ENCODE peak calls at places on chromosome 21, in five cellular contexts. One of them, this sample, is unnamed.

GRCh38 chr21:44578371-44579055 is 1.9 kb downstream of the KRTAP10-5 start:
- DNase-seq in Ammon's horn: no peak
- DNase-seq in Kasumi-1: no peak
- DNase-seq in amniotic stem cell: no peak
- DNase-seq in T47D: no peak
- DNase-seq in this sample: no peak

GRCh38 chr21:45153358-45154318 is 79.3 kb downstream of the ADARB1 start:
- DNase-seq in amniotic stem cell: no peak
- DNase-seq in T47D: no peak
- DNase-seq in Ammon's horn: no peak
- DNase-seq in Kasumi-1: peak; percentile 16
- DNase-seq in this sample: no peak

GRCh38 chr21:29376556-29376955 is 77.8 kb downstream of the BACH1 start:
- DNase-seq in T47D: no peak
- DNase-seq in Kasumi-1: peak; percentile 49
- DNase-seq in Ammon's horn: peak; percentile 8
- DNase-seq in amniotic stem cell: no peak
- DNase-seq in this sample: no peak

GRCh38 chr21:45432575-45433255 is 27.8 kb downstream of the COL18A1 start:
- DNase-seq in Ammon's horn: no peak
- DNase-seq in amniotic stem cell: peak; percentile 3
- DNase-seq in T47D: no peak
- DNase-seq in Kasumi-1: no peak
- DNase-seq in this sample: no peak

GRCh38 chr21:16908087-16908486 is 604.8 kb upstream of the CXADR start:
- DNase-seq in amniotic stem cell: no peak
- DNase-seq in Ammon's horn: peak; percentile 62
- DNase-seq in Kasumi-1: no peak
- DNase-seq in T47D: no peak
- DNase-seq in this sample: peak; percentile 55

GRCh38 chr21:39484711-39485264 is 33.0 kb downstream of the SH3BGR start:
- DNase-seq in Ammon's horn: no peak
- DNase-seq in Kasumi-1: no peak
- DNase-seq in amniotic stem cell: peak; percentile 33
- DNase-seq in T47D: no peak
- DNase-seq in this sample: no peak

GRCh38 chr21:18716578-18717138 is 313.1 kb upstream of the TMPRSS15 start:
- DNase-seq in T47D: no peak
- DNase-seq in Kasumi-1: no peak
- DNase-seq in amniotic stem cell: no peak
- DNase-seq in Ammon's horn: no peak
- DNase-seq in this sample: no peak

GRCh38 chr21:41635874-41636273 is 127.9 kb upstream of the TMPRSS2 start:
- DNase-seq in Ammon's horn: no peak
- DNase-seq in T47D: no peak
- DNase-seq in amniotic stem cell: no peak
- DNase-seq in Kasumi-1: no peak
- DNase-seq in this sample: no peak

GRCh38 chr21:45278156-45278911 is 9.4 kb downstream of the POFUT2 start:
- DNase-seq in T47D: no peak
- DNase-seq in Kasumi-1: no peak
- DNase-seq in amniotic stem cell: no peak
- DNase-seq in Ammon's horn: no peak
- DNase-seq in this sample: no peak

GRCh38 chr21:30680586-30680985 is 37.9 kb downstream of the KRTAP20-3 start:
- DNase-seq in Ammon's horn: no peak
- DNase-seq in T47D: no peak
- DNase-seq in amniotic stem cell: no peak
- DNase-seq in Kasumi-1: no peak
- DNase-seq in this sample: no peak

GRCh38 chr21:37970548-37970947 is 54.3 kb upstream of the KCNJ6 start:
- DNase-seq in Kasumi-1: no peak
- DNase-seq in T47D: no peak
- DNase-seq in Ammon's horn: no peak
- DNase-seq in amniotic stem cell: no peak
- DNase-seq in this sample: no peak

GRCh38 chr21:26840912-26841311 is 4.3 kb downstream of the ADAMTS1 start:
- DNase-seq in Ammon's horn: peak; percentile 23
- DNase-seq in amniotic stem cell: no peak
- DNase-seq in Kasumi-1: no peak
- DNase-seq in T47D: no peak
- DNase-seq in this sample: no peak

GRCh38 chr21:18801468-18801867 is 397.9 kb upstream of the TMPRSS15 start:
- DNase-seq in T47D: peak; percentile 4
- DNase-seq in Ammon's horn: no peak
- DNase-seq in Kasumi-1: peak; percentile 15
- DNase-seq in amniotic stem cell: no peak
- DNase-seq in this sample: no peak

GRCh38 chr21:25999935-26000582 is 170.5 kb downstream of the APP start:
- DNase-seq in Kasumi-1: no peak
- DNase-seq in Ammon's horn: no peak
- DNase-seq in T47D: no peak
- DNase-seq in amniotic stem cell: no peak
- DNase-seq in this sample: no peak

GRCh38 chr21:23218667-23219066 is 2220.5 kb downstream of the NCAM2 start:
- DNase-seq in Ammon's horn: no peak
- DNase-seq in T47D: no peak
- DNase-seq in Kasumi-1: no peak
- DNase-seq in amniotic stem cell: no peak
- DNase-seq in this sample: no peak

GRCh38 chr21:45865106-45865835 is 116.3 kb upstream of the COL6A1 start:
- DNase-seq in Ammon's horn: no peak
- DNase-seq in amniotic stem cell: peak; percentile 50
- DNase-seq in T47D: no peak
- DNase-seq in Kasumi-1: no peak
- DNase-seq in this sample: no peak

This sample was measured in putamen.